ENCODE peak calls at places on chromosomes 3 and 15, in eight cellular contexts. D is CD8-positive, alpha-beta T cell; X is body of pancreas; Z is breast epithelium; I is left lung; T is Peyer's patch; J is GM12878; S is fibroblast of the aortic adventitia. M is an unnamed sample.

GRCh38 chr15:100913961-100914360 is 5.2 kb upstream of the LRRK1 start:
- DNase-seq in S (no peak), T (no peak), X (no peak), D (no peak), J (no peak), I (no peak), Z (no peak), M (no peak)

GRCh38 chr3:138938056-138938876 is 8.7 kb downstream of the FOXL2 start:
- DNase-seq in S (no peak), D (no peak), T (no peak), Z (no peak), J (no peak), I (peak), X (no peak), M (no peak)

GRCh38 chr3:151407928-151408327 is 23.4 kb upstream of the P2RY12 start:
- DNase-seq in X (no peak), T (no peak), S (no peak), Z (no peak), I (no peak), J (no peak), D (no peak), M (no peak)

GRCh38 chr15:29046281-29046810 is 160.6 kb downstream of the APBA2 start:
- DNase-seq in S (no peak), D (no peak), I (no peak), Z (no peak), T (no peak), J (no peak), X (no peak), M (no peak)

GRCh38 chr15:43376017-43376705 is 5.3 kb downstream of the TUBGCP4 start:
- DNase-seq in J (peak), D (no peak), Z (no peak), X (peak), T (peak), I (no peak), S (peak), M (no peak)

GRCh38 chr15:66515901-66516322 is 10.8 kb downstream of the ZWILCH start:
- DNase-seq in I (no peak), S (peak), X (no peak), Z (no peak), T (no peak), J (no peak), D (no peak), M (no peak)

GRCh38 chr3:38555149-38555840 is 59.2 kb downstream of the EXOG start:
- DNase-seq in X (no peak), D (no peak), T (no peak), S (no peak), I (no peak), J (no peak), Z (no peak), M (peak)

GRCh38 chr3:149395107-149396089 is 17.9 kb upstream of the TM4SF1 start:
- DNase-seq in X (peak), D (no peak), S (peak), I (no peak), Z (no peak), J (no peak), T (no peak), M (no peak)

DNA sequence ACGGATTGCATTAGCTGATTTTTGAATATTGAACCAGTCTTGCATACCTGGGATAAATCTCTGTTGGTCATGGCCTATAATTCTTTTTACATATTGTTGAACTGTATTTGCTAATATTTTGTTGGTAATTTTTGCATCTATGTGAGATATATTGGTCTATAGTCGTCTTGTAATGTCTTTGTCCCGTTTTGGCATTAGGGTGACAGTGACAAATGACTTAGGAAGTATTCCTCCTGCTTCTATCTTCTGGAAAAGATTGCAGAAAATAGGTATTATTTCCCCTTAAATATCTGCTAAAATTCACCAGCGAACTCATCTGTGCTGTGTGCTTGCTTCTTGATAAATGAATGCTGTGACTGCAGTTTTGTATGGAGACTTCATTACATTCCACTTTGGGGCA is 23.7 kb downstream of the MUC20 start:
- DNase-seq in T (no peak), Z (no peak), X (no peak), D (no peak), J (no peak), I (no peak), S (no peak), M (no peak)
- TF ChIP-seq CTCF in T (no peak), Z (no peak), X (no peak), D (no peak), J (no peak), I (no peak), S (no peak), M (no peak)

GRCh38 chr3:18422972-18423371 is 2.2 kb downstream of the SATB1 start:
- DNase-seq in J (no peak), D (no peak), T (no peak), S (no peak), I (no peak), Z (no peak), X (no peak), M (no peak)

GRCh38 chr3:18425641-18426403 is 683 bp upstream of the SATB1 start:
- DNase-seq in T (peak), S (no peak), Z (no peak), J (no peak), X (peak), I (peak), D (peak), M (peak)

GRCh38 chr3:18424862-18425640 is at the start of gene SATB1:
- DNase-seq in X (peak), Z (peak), I (peak), J (no peak), S (peak), D (peak), T (peak), M (peak)

GRCh38 chr3:18423401-18424212 is 1.5 kb downstream of the SATB1 start:
- DNase-seq in T (peak), X (peak), J (peak), Z (no peak), I (no peak), S (peak), D (peak), M (peak)

DNA sequence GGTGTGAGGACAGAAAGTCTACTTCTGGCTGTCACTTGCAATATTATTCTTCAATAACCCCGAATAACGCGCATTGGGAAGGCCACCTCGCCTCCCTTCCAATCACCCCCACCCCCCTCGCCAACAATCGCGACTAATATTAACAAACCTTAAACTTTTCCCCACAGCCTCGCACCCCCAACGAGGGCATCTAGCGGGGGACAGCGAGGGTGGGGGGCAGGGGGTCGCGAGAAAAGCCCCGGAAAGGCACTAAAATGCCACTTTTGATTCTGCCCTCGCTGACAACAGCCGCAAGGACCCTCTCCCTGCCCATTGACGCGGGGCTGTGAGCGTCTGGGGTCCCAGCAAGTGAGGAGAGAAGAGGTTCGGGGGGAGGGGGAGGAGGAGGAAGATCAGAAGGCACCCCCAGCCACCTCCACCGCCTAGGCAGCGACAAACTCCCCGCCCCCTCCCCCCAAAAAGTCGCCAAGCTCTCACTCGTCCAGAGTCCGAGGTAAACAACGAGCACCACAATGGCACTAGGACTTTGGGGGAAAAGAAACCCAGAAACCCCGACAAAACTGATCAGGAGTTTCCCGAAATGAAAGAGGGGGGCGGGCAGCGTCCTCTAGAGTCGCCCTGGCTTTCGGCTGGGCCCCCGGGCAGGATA is 802 bp downstream of the SATB1 start:
- DNase-seq in D (no peak), X (no peak), Z (no peak), T (peak), I (peak), J (no peak), S (no peak), M (peak)
- TF ChIP-seq CTCF in D (no peak), X (no peak), Z (no peak), T (no peak), I (no peak), J (no peak), S (no peak), M (no peak)

DNA sequence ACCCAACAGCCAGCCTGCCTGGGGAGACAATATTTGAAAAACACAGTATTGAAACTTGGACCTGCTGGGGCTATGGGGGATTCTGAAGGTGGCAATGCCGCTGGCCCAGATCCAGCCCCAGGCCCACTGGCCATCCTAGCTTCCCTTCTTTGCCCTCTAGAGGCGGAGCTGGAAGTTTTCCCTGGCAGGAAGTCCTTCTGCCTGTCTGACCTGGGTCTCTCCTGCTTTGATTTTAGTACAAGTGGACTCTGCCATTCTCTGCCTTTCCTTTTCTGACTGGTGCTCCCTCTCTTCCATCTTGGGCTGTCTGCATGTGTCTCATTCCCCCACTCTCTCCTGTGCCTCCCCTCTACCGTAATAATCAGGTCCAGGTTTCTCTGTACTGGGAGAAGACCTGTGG is 3.6 kb downstream of the SEMA3F start:
- DNase-seq in J (no peak), S (no peak), T (no peak), D (no peak), X (no peak), Z (no peak), I (no peak), M (no peak)
- TF ChIP-seq CTCF in J (no peak), S (no peak), T (no peak), D (no peak), X (no peak), Z (no peak), I (no peak), M (no peak)

GRCh38 chr3:126926684-126927404 is 56.1 kb upstream of the PLXNA1 start:
- DNase-seq in X (no peak), J (no peak), Z (no peak), I (no peak), D (no peak), T (no peak), S (peak), M (no peak)
- TF ChIP-seq CTCF in X (no peak), J (no peak), Z (no peak), I (no peak), D (no peak), T (no peak), S (peak), M (no peak)

GRCh38 chr3:55549172-55549571 is 62.1 kb upstream of the WNT5A start:
- DNase-seq in S (peak), X (no peak), J (no peak), Z (no peak), D (no peak), I (no peak), T (no peak), M (no peak)
- TF ChIP-seq CTCF in S (peak), X (no peak), J (peak), Z (no peak), D (no peak), I (no peak), T (no peak), M (no peak)

M was measured in natural killer cell.